ENCODE peak calls at places on chromosomes 2 and 18, in seven cellular contexts. O, L, Z, J, K, P and Q are unnamed samples.

GRCh38 chr2:69642709-69643601 is 584 bp downstream of the AAK1 start:
- DNase-seq in O (peak; percentile 90), Z (peak; percentile 42), L (peak; percentile 85), J (no peak), K (peak; percentile 50), P (peak; percentile 69), Q (peak; percentile 30)

GRCh38 chr2:240503375-240503774 is 54.4 kb downstream of the ANKMY1 start:
- DNase-seq in Z (no peak), O (no peak), K (no peak), P (no peak), J (no peak), L (no peak), Q (no peak)

GRCh38 chr2:10658041-10658913 is 31.5 kb downstream of the NOL10 start:
- DNase-seq in O (peak; percentile 59), P (no peak), K (no peak), J (no peak), Z (peak; percentile 51), L (peak; percentile 46), Q (peak; percentile 34)

GRCh38 chr18:43588838-43589237 is 311.5 kb upstream of the SYT4 start:
- DNase-seq in Z (no peak), L (no peak), J (no peak), P (no peak), O (no peak), K (no peak), Q (no peak)

GRCh38 chr2:60531638-60532216 is 21.7 kb downstream of the BCL11A start:
- DNase-seq in L (no peak), K (no peak), O (no peak), P (peak; percentile 65), Z (no peak), J (no peak), Q (no peak)

GRCh38 chr2:10271509-10271908 is 31.2 kb upstream of the HPCAL1 start:
- DNase-seq in L (no peak), P (no peak), J (no peak), K (no peak), Z (no peak), O (no peak), Q (no peak)

GRCh38 chr2:25115249-25115883 is 53.0 kb downstream of the POMC start:
- DNase-seq in J (no peak), L (no peak), O (no peak), P (no peak), Z (no peak), K (no peak), Q (no peak)

GRCh38 chr2:39530423-39530866 is 93.4 kb upstream of the MAP4K3 start:
- DNase-seq in J (no peak), O (peak; percentile 65), K (no peak), P (no peak), L (no peak), Z (peak; percentile 32), Q (no peak)

GRCh38 chr18:47997338-47997780 is 66.9 kb upstream of the SMAD2 start:
- DNase-seq in P (peak; percentile 85), Z (no peak), O (no peak), L (no peak), J (no peak), K (no peak), Q (no peak)

GRCh38 chr2:238143239-238143951 is 4.9 kb downstream of the KLHL30 start:
- DNase-seq in K (no peak), J (no peak), O (peak; percentile 35), L (no peak), P (no peak), Z (peak; percentile 26), Q (peak; percentile 36)

GRCh38 chr2:134819334-134819733 is 19.1 kb upstream of the ACMSD start:
- DNase-seq in Z (peak; percentile 18), J (no peak), O (peak; percentile 22), P (no peak), K (no peak), L (no peak), Q (peak; percentile 62)

GRCh38 chr2:63268946-63269345 is 218.3 kb downstream of the OTX1 start:
- DNase-seq in J (no peak), P (no peak), Z (no peak), K (no peak), L (no peak), O (no peak), Q (no peak)

GRCh38 chr2:20538308-20539132 is 91.6 kb downstream of the RHOB start:
- DNase-seq in L (no peak), K (no peak), P (no peak), Z (no peak), O (no peak), J (no peak), Q (no peak)

GRCh38 chr2:30757737-30758136 is 49.5 kb downstream of the CAPN13 start:
- DNase-seq in L (no peak), Z (no peak), J (no peak), K (no peak), P (no peak), O (no peak), Q (no peak)